ENCODE peak calls at places on chromosomes 16 and 17, in seven cellular contexts. Y, D, Z, P, E, U and H are unnamed samples.

GRCh38 chr17:1043601-1044251 is 46.8 kb downstream of the TIMM22 start:
- DNase-seq in Y (peak), D (no peak), Z (no peak), P (no peak), E (no peak), U (no peak), H (no peak)

GRCh38 chr16:13866073-13866472 is 53.9 kb upstream of the ERCC4 start:
- DNase-seq in Y (no peak), D (peak), Z (peak), P (peak), E (peak), U (peak), H (no peak)

GRCh38 chr17:6420173-6420641 is 14.7 kb downstream of the AIPL1 start:
- DNase-seq in Y (no peak), D (peak), Z (no peak), P (no peak), E (no peak), U (no peak), H (no peak)

GRCh38 chr17:79276824-79277223 is 202.2 kb downstream of the ENGASE start:
- DNase-seq in Y (no peak), D (no peak), Z (no peak), P (no peak), E (no peak), U (no peak), H (no peak)

GRCh38 chr17:59151007-59151406 is 4.0 kb downstream of the SKA2 start:
- DNase-seq in Y (no peak), D (no peak), Z (no peak), P (no peak), E (no peak), U (no peak), H (no peak)

GRCh38 chr17:65173284-65173793 is 36.2 kb downstream of the RGS9 start:
- DNase-seq in Y (no peak), D (peak), Z (peak), P (no peak), E (peak), U (no peak), H (peak)

GRCh38 chr17:66446419-66446818 is 144.0 kb downstream of the PRKCA start:
- DNase-seq in Y (no peak), D (no peak), Z (no peak), P (no peak), E (peak), U (no peak), H (no peak)

GRCh38 chr17:19348081-19348650 is 14.4 kb downstream of the B9D1 start:
- DNase-seq in Y (no peak), D (no peak), Z (no peak), P (no peak), E (peak), U (no peak), H (no peak)

GRCh38 chr16:1793578-1794220 is at the start of gene IGFALS:
- DNase-seq in Y (peak), D (no peak), Z (no peak), P (no peak), E (peak), U (no peak), H (no peak)

GRCh38 chr17:59783221-59784016 is 76.0 kb downstream of the VMP1 start:
- DNase-seq in Y (no peak), D (no peak), Z (no peak), P (no peak), E (no peak), U (peak), H (no peak)

GRCh38 chr17:56592487-56593072 is 919 bp upstream of the NOG start:
- DNase-seq in Y (peak), D (peak), Z (peak), P (peak), E (peak), U (peak), H (peak)

GRCh38 chr16:8935989-8936388 is 27.7 kb downstream of the USP7 start:
- DNase-seq in Y (no peak), D (no peak), Z (no peak), P (no peak), E (peak), U (no peak), H (no peak)

GRCh38 chr16:25707982-25708583 is 16.3 kb downstream of the HS3ST4 start:
- DNase-seq in Y (no peak), D (no peak), Z (no peak), P (no peak), E (peak), U (no peak), H (no peak)

GRCh38 chr16:49514391-49514980 is 140.9 kb downstream of the C16orf78 start:
- DNase-seq in Y (no peak), D (no peak), Z (no peak), P (no peak), E (no peak), U (no peak), H (no peak)

GRCh38 chr16:79847101-79847500 is 246.6 kb upstream of the MAF start:
- DNase-seq in Y (no peak), D (no peak), Z (no peak), P (no peak), E (no peak), U (no peak), H (no peak)

GRCh38 chr16:85445779-85446222 is 167.3 kb upstream of the GSE1 start:
- DNase-seq in Y (no peak), D (no peak), Z (no peak), P (no peak), E (no peak), U (peak), H (no peak)